ENCODE peak calls at places on chromosomes 16 and 17, in ten cellular contexts. E is left ventricle myocardium inferior, F is Karpas-422, I is colonic mucosa, Y is brain microvascular endothelial cell, S is iPS DF 6.9, Q is heart right ventricle, D is small intestine, R is neural progenitor cell, W is tibial nerve. T is an unnamed sample.
A peak's percentile ranks its signal among the peaks of the same experiment; 100 is the strongest.

GRCh38 chr17:11610999-11611566 is 12.8 kb downstream of the DNAH9 start:
- DNase-seq in R (no peak), D (no peak), S (no peak), E (no peak), W (no peak), Y (no peak), I (no peak), F (no peak), Q (no peak), T (no peak)

GRCh38 chr17:32302037-32302436 is 36.4 kb downstream of the RHBDL3 start:
- DNase-seq in W (no peak), Y (no peak), I (no peak), R (no peak), F (no peak), E (no peak), Q (no peak), D (no peak), S (no peak), T (no peak)

GRCh38 chr16:89586853-89587252 is 11.3 kb downstream of the CPNE7 start:
- DNase-seq in D (no peak), E (no peak), Y (no peak), R (no peak), F (no peak), Q (no peak), I (no peak), S (no peak), W (no peak), T (no peak)

GRCh38 chr17:27560668-27561067 is 70.3 kb upstream of the LGALS9 start:
- DNase-seq in W (no peak), S (no peak), Y (no peak), R (no peak), Q (no peak), D (peak; percentile 72), I (peak; percentile 75), F (no peak), E (no peak), T (no peak)

GRCh38 chr17:17702821-17703607 is 21.8 kb downstream of the RAI1 start:
- DNase-seq in Q (peak; percentile 47), R (no peak), W (no peak), Y (no peak), I (no peak), F (no peak), E (peak; percentile 42), D (no peak), S (no peak), T (peak; percentile 80)

GRCh38 chr17:79276824-79277223 is 202.2 kb downstream of the ENGASE start:
- DNase-seq in R (no peak), Y (no peak), D (no peak), Q (no peak), S (no peak), E (no peak), F (no peak), W (no peak), I (no peak), T (no peak)

GRCh38 chr17:68349157-68349556 is 57.9 kb downstream of the ARSG start:
- DNase-seq in F (no peak), E (no peak), S (no peak), I (no peak), Y (no peak), W (no peak), R (no peak), D (no peak), Q (no peak), T (no peak)

GRCh38 chr17:69300222-69300621 is 26.7 kb downstream of the ABCA5 start:
- DNase-seq in Y (no peak), W (no peak), I (no peak), S (no peak), Q (no peak), D (no peak), R (no peak), E (no peak), F (no peak), T (no peak)

GRCh38 chr17:60304502-60304901 is 87.4 kb downstream of the USP32 start:
- DNase-seq in Q (no peak), R (no peak), D (no peak), W (no peak), F (no peak), S (no peak), E (no peak), I (no peak), Y (no peak), T (no peak)

GRCh38 chr16:64250866-64251265 is 871.0 kb downstream of the CDH11 start:
- DNase-seq in W (no peak), E (peak; percentile 16), S (no peak), D (no peak), F (peak; percentile 78), I (no peak), Q (no peak), Y (peak; percentile 12), R (no peak), T (no peak)

GRCh38 chr16:71343078-71343477 is 15.4 kb upstream of the CALB2 start:
- DNase-seq in F (no peak), W (no peak), I (no peak), S (no peak), E (no peak), R (no peak), D (no peak), Y (no peak), Q (no peak), T (no peak)

GRCh38 chr17:38728290-38728831 is 1.8 kb upstream of the CISD3 start:
- DNase-seq in F (no peak), Q (no peak), S (no peak), R (no peak), W (no peak), I (no peak), D (peak; percentile 70), E (no peak), Y (no peak), T (no peak)

GRCh38 chr16:58579587-58579986 is 50.0 kb downstream of the CNOT1 start:
- DNase-seq in S (no peak), D (no peak), F (no peak), R (no peak), I (no peak), W (no peak), Q (no peak), E (no peak), Y (no peak), T (no peak)
- H3K27ac ChIP-seq in S (no peak overlapping the region), D (no peak overlapping the region), F (no peak overlapping the region), R (no peak overlapping the region), I (no peak overlapping the region), W (no peak overlapping the region), Q (no peak overlapping the region), E (peak overlapping the region; percentile 51), Y (no peak overlapping the region), T (no peak overlapping the region)

DNA sequence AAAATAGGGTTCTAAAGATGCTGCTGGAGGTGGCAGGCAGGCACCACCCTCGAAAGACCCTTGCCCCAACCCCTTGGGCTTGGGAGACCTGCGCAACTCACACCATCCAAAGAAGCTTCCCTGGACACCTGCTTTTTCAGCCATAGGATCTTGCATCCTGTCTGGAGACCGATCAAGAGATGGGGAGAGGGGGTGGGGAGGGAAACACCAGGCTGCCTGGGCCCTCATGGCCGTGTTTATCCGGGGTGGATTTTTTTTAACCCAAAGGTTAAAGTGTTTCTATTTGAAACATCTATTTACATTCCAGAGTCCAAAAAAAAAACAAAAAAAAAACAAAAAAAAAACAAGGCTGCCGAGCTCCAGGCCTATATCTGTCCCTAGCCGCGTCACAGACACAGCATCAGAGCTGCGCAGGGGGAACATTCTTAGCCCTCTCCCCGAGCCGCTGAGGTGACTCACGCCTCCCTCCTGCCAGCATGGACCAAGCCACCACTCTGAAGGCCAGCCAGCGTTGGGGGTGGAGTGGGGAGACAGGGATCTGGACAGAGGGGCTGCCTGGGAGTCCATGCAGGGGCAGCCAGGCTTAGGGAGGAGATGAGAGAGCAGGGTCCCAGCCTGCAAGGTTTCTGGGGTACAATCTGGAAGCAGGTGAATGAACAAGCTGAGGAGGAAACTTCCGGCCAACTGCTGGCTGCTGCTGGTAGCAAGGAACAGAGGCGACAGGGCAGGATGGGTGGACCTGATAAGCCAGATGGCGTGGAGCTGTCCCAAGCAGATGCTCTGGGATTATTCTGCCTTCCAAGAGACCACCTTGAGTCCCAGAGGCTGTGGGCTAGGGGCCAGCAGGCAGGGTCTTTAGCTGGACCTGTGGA is 14.8 kb downstream of the HDAC5 start:
- DNase-seq in D (no peak), R (no peak), F (no peak), Y (peak; percentile 96), Q (peak; percentile 91), W (peak; percentile 67), I (peak; percentile 64), E (peak; percentile 85), S (no peak), T (no peak)
- H3K27ac ChIP-seq in D (no peak overlapping the region), R (no peak overlapping the region), F (no peak overlapping the region), Y (peak overlapping the region; percentile 61), Q (peak overlapping the region; percentile 88), W (peak overlapping the region; percentile 78), I (peak overlapping the region; percentile 65), E (peak overlapping the region; percentile 94), S (no peak overlapping the region), T (no peak overlapping the region)

GRCh38 chr16:19143241-19143640 is 24.8 kb upstream of the SYT17 start:
- DNase-seq in W (no peak), D (no peak), Y (no peak), Q (no peak), S (no peak), E (no peak), R (no peak), F (no peak), I (no peak), T (no peak)
- H3K27ac ChIP-seq in W (no peak overlapping the region), D (no peak overlapping the region), Y (no peak overlapping the region), Q (no peak overlapping the region), S (no peak overlapping the region), E (no peak overlapping the region), R (no peak overlapping the region), F (no peak overlapping the region), I (no peak overlapping the region), T (no peak overlapping the region)

DNA sequence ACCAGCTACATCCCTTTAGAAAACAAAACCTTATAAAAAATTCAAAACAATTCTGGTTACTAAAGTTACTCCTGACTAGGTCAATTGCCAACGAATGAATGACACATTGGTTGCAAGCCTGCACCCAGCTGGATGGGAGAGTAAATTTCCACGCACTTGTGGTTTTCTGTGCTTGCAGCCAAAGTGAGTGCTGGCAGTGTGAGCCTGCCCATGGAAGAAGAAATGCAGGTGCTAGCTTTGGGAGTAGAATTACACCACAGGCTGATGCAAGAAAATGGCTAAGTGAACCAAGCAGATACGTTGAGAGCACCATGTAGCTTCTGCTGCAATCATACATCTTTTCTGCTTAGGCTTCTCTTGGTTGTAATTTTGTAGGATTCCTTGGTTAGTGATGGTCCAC is 74.6 kb downstream of the SYCE1L start:
- DNase-seq in Y (no peak), R (no peak), D (no peak), E (no peak), W (no peak), Q (no peak), F (no peak), S (no peak), I (no peak), T (peak; percentile 44)
- H3K27ac ChIP-seq in Y (no peak overlapping the region), R (no peak overlapping the region), D (no peak overlapping the region), E (no peak overlapping the region), W (no peak overlapping the region), Q (no peak overlapping the region), F (no peak overlapping the region), S (no peak overlapping the region), I (no peak overlapping the region), T (no peak overlapping the region)

GRCh38 chr17:76378548-76379274 is 5.7 kb upstream of the SPHK1 start:
- DNase-seq in Y (no peak), R (no peak), E (no peak), Q (no peak), S (no peak), W (no peak), D (no peak), I (no peak), F (peak; percentile 11), T (no peak)
- H3K27ac ChIP-seq in Y (no peak overlapping the region), R (no peak overlapping the region), E (no peak overlapping the region), Q (no peak overlapping the region), S (no peak overlapping the region), W (no peak overlapping the region), D (no peak overlapping the region), I (no peak overlapping the region), F (no peak overlapping the region), T (no peak overlapping the region)

GRCh38 chr17:35373984-35374765 is 754 bp upstream of the SLFN11 start:
- DNase-seq in Q (peak; percentile 46), F (no peak), D (peak; percentile 17), Y (peak; percentile 21), E (peak; percentile 65), W (peak; percentile 57), I (peak; percentile 37), S (no peak), R (peak; percentile 58), T (peak; percentile 54)
- H3K27ac ChIP-seq in Q (peak overlapping the region; percentile 94), F (no peak overlapping the region), D (peak overlapping the region; percentile 89), Y (peak overlapping the region; percentile 46), E (peak overlapping the region; percentile 98), W (peak overlapping the region; percentile 100), I (peak overlapping the region; percentile 69), S (no peak overlapping the region), R (no peak overlapping the region), T (no peak overlapping the region)